ENCODE peak calls at places on chromosomes 16 and 17, in ten cellular contexts. T, N, P, C, S, L, V, Q, Y and D are unnamed samples.

GRCh38 chr16:49315602-49316001 is 34.0 kb upstream of the CBLN1 start:
- DNase-seq in T (no peak), N (no peak), P (no peak), C (no peak), S (no peak), L (no peak), V (no peak), Q (no peak), Y (no peak), D (no peak)

GRCh38 chr17:64343833-64344637 is 46.6 kb downstream of the PECAM1 start:
- DNase-seq in T (peak), N (peak), P (peak), C (peak), S (no peak), L (no peak), V (peak), Q (no peak), Y (peak), D (no peak)

GRCh38 chr16:88672776-88673175 is 9.9 kb upstream of the MVD start:
- DNase-seq in T (no peak), N (no peak), P (peak), C (no peak), S (no peak), L (no peak), V (no peak), Q (no peak), Y (no peak), D (no peak)

GRCh38 chr17:64240741-64241347 is 22.2 kb downstream of the TEX2 start:
- DNase-seq in T (no peak), N (no peak), P (no peak), C (peak), S (no peak), L (no peak), V (no peak), Q (no peak), Y (peak), D (peak)

GRCh38 chr17:1730345-1731193 is 6.1 kb downstream of the WDR81 start:
- DNase-seq in T (peak), N (peak), P (no peak), C (peak), S (no peak), L (peak), V (no peak), Q (no peak), Y (peak), D (peak)

GRCh38 chr16:82195917-82196494 is 26.0 kb upstream of the MPHOSPH6 start:
- DNase-seq in T (no peak), N (no peak), P (no peak), C (no peak), S (no peak), L (no peak), V (no peak), Q (no peak), Y (no peak), D (no peak)

GRCh38 chr17:35460354-35460851 is 11.8 kb upstream of the SLFN13 start:
- DNase-seq in T (peak), N (peak), P (peak), C (peak), S (no peak), L (no peak), V (no peak), Q (peak), Y (peak), D (no peak)

GRCh38 chr17:46717999-46718398 is 100.5 kb downstream of the WNT3 start:
- DNase-seq in T (peak), N (no peak), P (no peak), C (no peak), S (no peak), L (no peak), V (no peak), Q (no peak), Y (no peak), D (no peak)

GRCh38 chr17:82461827-82462524 is 3.4 kb downstream of the NARF start:
- DNase-seq in T (peak), N (no peak), P (no peak), C (no peak), S (no peak), L (no peak), V (peak), Q (no peak), Y (no peak), D (no peak)

GRCh38 chr17:71337903-71338302 is 782.9 kb upstream of the SOX9 start:
- DNase-seq in T (no peak), N (no peak), P (no peak), C (no peak), S (no peak), L (no peak), V (no peak), Q (no peak), Y (no peak), D (no peak)

GRCh38 chr17:63024201-63024600 is 58.2 kb downstream of the TANC2 start:
- DNase-seq in T (no peak), N (no peak), P (no peak), C (no peak), S (no peak), L (no peak), V (no peak), Q (no peak), Y (no peak), D (no peak)

GRCh38 chr16:75192606-75193264 is 14.2 kb downstream of the CTRB2 start:
- DNase-seq in T (no peak), N (peak), P (no peak), C (no peak), S (no peak), L (peak), V (peak), Q (no peak), Y (no peak), D (no peak)

GRCh38 chr17:17971431-17972125 is 622 bp downstream of the TOM1L2 start:
- DNase-seq in T (peak), N (peak), P (peak), C (peak), S (no peak), L (peak), V (no peak), Q (no peak), Y (peak), D (peak)

GRCh38 chr17:79861371-79862216 is 22.4 kb upstream of the CBX4 start:
- DNase-seq in T (no peak), N (no peak), P (no peak), C (no peak), S (no peak), L (no peak), V (no peak), Q (no peak), Y (no peak), D (no peak)

GRCh38 chr16:10511829-10512228 is 68.6 kb downstream of the EMP2 start:
- DNase-seq in T (no peak), N (no peak), P (no peak), C (no peak), S (no peak), L (no peak), V (no peak), Q (no peak), Y (no peak), D (no peak)

GRCh38 chr17:3635474-3636153 is 436 bp downstream of the SHPK start:
- DNase-seq in T (peak), N (no peak), P (no peak), C (no peak), S (no peak), L (no peak), V (peak), Q (no peak), Y (no peak), D (no peak)

GRCh38 chr16:68249361-68249760 is 4.2 kb downstream of the PLA2G15 start:
- DNase-seq in T (peak), N (no peak), P (no peak), C (no peak), S (no peak), L (no peak), V (no peak), Q (no peak), Y (no peak), D (no peak)

GRCh38 chr17:17151055-17151454 is 55.1 kb downstream of the PLD6 start:
- DNase-seq in T (no peak), N (no peak), P (peak), C (no peak), S (no peak), L (no peak), V (no peak), Q (no peak), Y (no peak), D (no peak)

GRCh38 chr16:787978-788398 is at the start of gene RPUSD1:
- DNase-seq in T (no peak), N (no peak), P (no peak), C (no peak), S (no peak), L (no peak), V (no peak), Q (no peak), Y (no peak), D (no peak)

GRCh38 chr17:59141860-59142259 is 13.1 kb downstream of the SKA2 start:
- DNase-seq in T (no peak), N (no peak), P (no peak), C (no peak), S (no peak), L (no peak), V (peak), Q (no peak), Y (no peak), D (no peak)

GRCh38 chr16:77070683-77071082 is 120.3 kb upstream of the MON1B start:
- DNase-seq in T (no peak), N (no peak), P (no peak), C (no peak), S (no peak), L (no peak), V (no peak), Q (no peak), Y (no peak), D (no peak)

GRCh38 chr16:55569025-55569424 is 2.5 kb downstream of the CAPNS2 start:
- DNase-seq in T (no peak), N (no peak), P (no peak), C (no peak), S (no peak), L (no peak), V (no peak), Q (no peak), Y (no peak), D (no peak)

GRCh38 chr17:69978056-69978646 is 96.9 kb upstream of the KCNJ16 start:
- DNase-seq in T (no peak), N (no peak), P (no peak), C (no peak), S (no peak), L (no peak), V (no peak), Q (no peak), Y (no peak), D (no peak)

GRCh38 chr16:53707671-53708070 is 3.7 kb downstream of the FTO start:
- DNase-seq in T (no peak), N (no peak), P (no peak), C (no peak), S (no peak), L (no peak), V (no peak), Q (no peak), Y (no peak), D (no peak)

GRCh38 chr16:67663151-67663876 is 2.6 kb downstream of the PARD6A start:
- DNase-seq in T (peak), N (no peak), P (peak), C (no peak), S (no peak), L (no peak), V (no peak), Q (no peak), Y (no peak), D (no peak)

GRCh38 chr17:34307110-34307509 is 12.1 kb upstream of the CCL8 start:
- DNase-seq in T (no peak), N (no peak), P (no peak), C (peak), S (no peak), L (no peak), V (no peak), Q (no peak), Y (no peak), D (peak)

GRCh38 chr17:1108810-1109605 is 70.8 kb downstream of the ABR start:
- DNase-seq in T (no peak), N (no peak), P (peak), C (peak), S (no peak), L (no peak), V (no peak), Q (no peak), Y (no peak), D (peak)

GRCh38 chr17:17723354-17724261 is 42.4 kb downstream of the RAI1 start:
- DNase-seq in T (no peak), N (no peak), P (no peak), C (no peak), S (no peak), L (no peak), V (no peak), Q (no peak), Y (peak), D (no peak)

GRCh38 chr17:72175787-72176515 is 55.1 kb downstream of the SOX9 start:
- DNase-seq in T (no peak), N (no peak), P (no peak), C (no peak), S (no peak), L (no peak), V (no peak), Q (no peak), Y (no peak), D (no peak)

GRCh38 chr17:27608330-27609230 is 22.4 kb upstream of the LGALS9 start:
- DNase-seq in T (peak), N (no peak), P (no peak), C (no peak), S (no peak), L (no peak), V (peak), Q (no peak), Y (no peak), D (no peak)

GRCh38 chr16:53545433-53545832 is 42.4 kb upstream of the AKTIP start:
- DNase-seq in T (no peak), N (no peak), P (no peak), C (no peak), S (no peak), L (no peak), V (peak), Q (no peak), Y (no peak), D (no peak)

GRCh38 chr17:28404007-28404406 is 2.0 kb downstream of the SLC46A1 start:
- DNase-seq in T (no peak), N (no peak), P (no peak), C (no peak), S (no peak), L (no peak), V (no peak), Q (no peak), Y (no peak), D (no peak)

GRCh38 chr16:13902677-13903076 is 17.3 kb upstream of the ERCC4 start:
- DNase-seq in T (no peak), N (no peak), P (no peak), C (no peak), S (no peak), L (no peak), V (no peak), Q (no peak), Y (no peak), D (no peak)

GRCh38 chr17:48294989-48295892 is 134.8 kb downstream of the SKAP1 start:
- DNase-seq in T (no peak), N (no peak), P (peak), C (no peak), S (no peak), L (no peak), V (no peak), Q (peak), Y (no peak), D (no peak)

GRCh38 chr16:2213817-2214720 is 571 bp downstream of the PGP start:
- DNase-seq in T (no peak), N (no peak), P (no peak), C (no peak), S (no peak), L (no peak), V (no peak), Q (no peak), Y (no peak), D (no peak)

GRCh38 chr16:2210386-2211365 is at the start of gene BRICD5:
- DNase-seq in T (no peak), N (no peak), P (no peak), C (no peak), S (no peak), L (no peak), V (peak), Q (no peak), Y (no peak), D (no peak)

GRCh38 chr16:2214721-2214970 is at the start of gene PGP:
- DNase-seq in T (no peak), N (no peak), P (no peak), C (no peak), S (no peak), L (no peak), V (no peak), Q (no peak), Y (no peak), D (no peak)

GRCh38 chr16:2211923-2212347 is 1.3 kb upstream of the BRICD5 start:
- DNase-seq in T (peak), N (no peak), P (no peak), C (no peak), S (no peak), L (no peak), V (no peak), Q (no peak), Y (no peak), D (no peak)

DNA sequence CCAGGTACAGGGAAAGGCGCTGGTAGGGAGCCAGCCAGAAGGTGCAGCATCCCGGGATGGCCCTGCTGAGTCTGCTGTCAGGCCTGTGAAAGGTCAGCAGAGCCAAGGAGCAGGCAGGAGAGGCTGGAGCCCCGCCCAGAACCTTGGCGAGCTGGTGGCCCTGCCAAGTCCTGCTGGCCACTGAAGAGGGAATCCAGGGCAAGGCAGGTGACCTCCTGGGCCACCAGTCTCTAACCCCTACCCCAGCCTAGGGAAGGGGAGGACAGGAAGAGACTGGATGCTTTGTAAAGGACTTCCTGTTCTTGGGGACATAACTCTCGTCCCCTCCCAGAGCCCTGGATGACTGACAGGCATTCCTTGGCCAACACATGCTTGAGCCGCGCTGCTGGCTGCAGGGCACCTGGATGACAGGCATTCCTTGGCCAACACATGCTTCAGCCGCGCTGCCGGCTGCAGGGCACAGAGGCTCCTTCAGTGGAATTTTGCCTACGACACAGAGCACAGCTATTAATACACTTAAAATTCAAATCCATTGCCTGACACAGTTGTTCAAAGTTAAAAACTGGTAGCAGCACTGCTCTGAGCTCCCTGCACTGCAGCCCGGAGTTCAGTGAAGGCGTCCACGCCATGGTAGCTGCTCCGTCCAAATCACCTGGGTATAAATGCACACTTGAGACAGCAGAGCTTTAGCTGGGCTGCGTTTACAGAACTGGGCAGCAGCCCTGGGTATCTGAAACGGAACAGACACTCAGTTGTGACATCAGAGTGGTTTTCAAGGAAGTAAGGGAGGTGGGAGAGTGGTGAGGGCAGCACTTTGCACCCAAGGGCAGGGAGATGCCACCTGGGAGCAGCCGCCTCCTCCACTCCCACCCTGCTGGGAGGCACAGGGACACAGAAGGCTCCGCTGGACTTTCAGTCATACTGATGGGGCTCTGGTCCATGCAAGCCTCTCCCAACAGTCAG is 2.0 kb upstream of the BRICD5 start:
- DNase-seq in T (no peak), N (peak), P (no peak), C (no peak), S (no peak), L (no peak), V (no peak), Q (no peak), Y (peak), D (no peak)
- TF ChIP-seq POLR2A in T (no peak), N (no peak), P (no peak), C (no peak), S (no peak), L (no peak), V (no peak), Q (peak), Y (no peak), D (no peak)

GRCh38 chr17:76546556-76547182 is 6.8 kb downstream of the PRCD start:
- DNase-seq in T (no peak), N (no peak), P (no peak), C (no peak), S (no peak), L (no peak), V (no peak), Q (no peak), Y (no peak), D (no peak)

GRCh38 chr17:76548378-76549214 is 8.8 kb downstream of the PRCD start:
- DNase-seq in T (no peak), N (no peak), P (no peak), C (no peak), S (no peak), L (no peak), V (peak), Q (no peak), Y (no peak), D (no peak)

GRCh38 chr17:76547642-76548202 is 7.9 kb downstream of the PRCD start:
- DNase-seq in T (no peak), N (no peak), P (no peak), C (no peak), S (no peak), L (no peak), V (no peak), Q (no peak), Y (no peak), D (no peak)

GRCh38 chr17:76545918-76546555 is 6.2 kb downstream of the PRCD start:
- DNase-seq in T (no peak), N (no peak), P (no peak), C (no peak), S (no peak), L (no peak), V (no peak), Q (no peak), Y (no peak), D (no peak)

GRCh38 chr17:76547183-76547641 is 7.4 kb downstream of the PRCD start:
- DNase-seq in T (no peak), N (no peak), P (peak), C (peak), S (no peak), L (peak), V (peak), Q (no peak), Y (peak), D (peak)
- H3K27ac ChIP-seq in T (no peak), N (no peak), P (no peak), C (no peak), S (peak), L (no peak), V (no peak), Q (no peak), Y (no peak), D (no peak)

DNA sequence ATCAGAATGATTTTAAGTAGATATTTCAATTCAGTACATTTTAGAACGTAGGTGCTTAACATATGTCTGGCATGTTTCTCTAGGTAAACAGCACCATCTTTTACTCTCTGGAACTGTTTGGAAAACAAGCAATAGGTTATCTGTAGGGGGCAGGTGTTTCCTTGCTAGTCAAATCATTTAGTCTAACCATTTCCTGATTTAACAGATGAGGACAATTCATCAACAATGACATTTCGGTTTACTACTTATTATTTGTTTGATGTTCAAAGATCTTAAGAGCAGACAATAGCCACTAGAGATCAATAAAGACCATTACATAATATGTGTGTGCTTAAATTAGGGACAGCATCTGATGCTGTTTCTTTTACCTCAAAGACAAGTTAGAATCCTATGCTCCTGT is 173.1 kb downstream of the CEP112 start:
- DNase-seq in T (no peak), N (no peak), P (no peak), C (no peak), S (no peak), L (no peak), V (no peak), Q (no peak), Y (no peak), D (no peak)
- TF ChIP-seq POLR2A in T (no peak), N (no peak), P (no peak), C (no peak), S (no peak), L (no peak), V (no peak), Q (no peak), Y (no peak), D (no peak)

DNA sequence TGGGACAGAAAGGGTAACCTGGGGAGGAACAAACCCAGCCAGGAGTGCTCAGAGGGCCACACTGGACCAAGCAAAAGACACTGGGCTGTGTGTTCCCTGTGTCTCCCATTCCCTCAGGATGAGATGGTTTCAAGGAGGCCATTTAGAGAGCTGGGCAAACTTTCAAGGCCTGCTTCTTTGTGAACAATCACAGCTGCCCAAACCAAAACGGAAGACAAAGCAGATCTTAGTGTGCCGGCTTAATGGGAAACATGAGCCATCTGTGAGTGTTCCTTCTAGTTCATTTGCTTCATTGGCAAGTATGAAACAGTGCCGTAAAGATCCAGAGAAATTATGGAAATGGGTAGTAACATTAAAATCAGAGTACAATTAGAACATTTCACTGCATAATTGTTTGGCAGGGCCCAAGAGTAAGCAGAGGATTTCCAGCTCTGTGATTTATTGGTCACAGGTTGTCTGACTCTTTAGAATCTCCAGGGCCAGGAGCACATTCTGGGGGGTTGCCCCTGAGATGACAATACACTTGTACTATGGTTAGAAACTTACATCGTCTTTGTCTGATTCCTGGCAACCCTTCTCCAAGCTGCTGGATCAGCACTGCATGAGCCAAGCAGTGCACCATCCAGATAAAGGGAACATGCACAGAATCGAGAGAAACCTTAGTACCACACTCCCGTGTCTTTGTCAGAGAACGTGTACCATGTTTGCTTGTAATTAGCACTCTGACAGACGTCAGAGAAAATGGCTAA is 412.1 kb downstream of the RBFOX1 start:
- DNase-seq in T (no peak), N (no peak), P (no peak), C (no peak), S (no peak), L (no peak), V (no peak), Q (no peak), Y (no peak), D (no peak)
- H3K27ac ChIP-seq in T (no peak), N (peak), P (no peak), C (no peak), S (peak), L (peak), V (no peak), Q (no peak), Y (no peak), D (no peak)